ENCODE peak calls at places on chromosomes 1 and 21, in nine cellular contexts. One of them, this sample, is unnamed.
A peak's percentile ranks its signal among the peaks of the same experiment; 100 is the strongest.

GRCh38 chr1:165854101-165854845 is 26.9 kb downstream of the UCK2 start:
- DNase-seq in IMR-90: peak; percentile 95
- DNase-seq in uterus: no peak
- DNase-seq in GM12865: peak; percentile 35
- DNase-seq in Peyer's patch: no peak
- DNase-seq in brain microvascular endothelial cell: peak; percentile 96
- DNase-seq in neural crest cell: no peak
- DNase-seq in AG04450: peak; percentile 74
- DNase-seq in psoas muscle: no peak
- DNase-seq in this sample: no peak

GRCh38 chr1:117176579-117176978 is 34.1 kb downstream of the VTCN1 start:
- DNase-seq in IMR-90: peak; percentile 29
- DNase-seq in AG04450: no peak
- DNase-seq in uterus: no peak
- DNase-seq in Peyer's patch: no peak
- DNase-seq in neural crest cell: no peak
- DNase-seq in brain microvascular endothelial cell: no peak
- DNase-seq in GM12865: no peak
- DNase-seq in psoas muscle: no peak
- DNase-seq in this sample: no peak

GRCh38 chr1:94332952-94333351 is 85.2 kb upstream of the ABCD3 start:
- DNase-seq in neural crest cell: no peak
- DNase-seq in Peyer's patch: no peak
- DNase-seq in GM12865: peak; percentile 65
- DNase-seq in psoas muscle: no peak
- DNase-seq in AG04450: no peak
- DNase-seq in brain microvascular endothelial cell: peak; percentile 63
- DNase-seq in uterus: no peak
- DNase-seq in IMR-90: peak; percentile 72
- DNase-seq in this sample: no peak

GRCh38 chr1:94926365-94926914 is 470 bp downstream of the CNN3 start:
- DNase-seq in AG04450: no peak
- DNase-seq in brain microvascular endothelial cell: no peak
- DNase-seq in neural crest cell: peak; percentile 62
- DNase-seq in GM12865: no peak
- DNase-seq in IMR-90: peak; percentile 53
- DNase-seq in Peyer's patch: peak; percentile 20
- DNase-seq in uterus: peak; percentile 74
- DNase-seq in psoas muscle: peak; percentile 69
- DNase-seq in this sample: peak; percentile 50

GRCh38 chr1:16612332-16613172 is 812 bp downstream of the NBPF1 start:
- DNase-seq in Peyer's patch: peak; percentile 56
- DNase-seq in brain microvascular endothelial cell: peak; percentile 94
- DNase-seq in IMR-90: peak; percentile 91
- DNase-seq in AG04450: peak; percentile 72
- DNase-seq in uterus: peak; percentile 77
- DNase-seq in psoas muscle: peak; percentile 77
- DNase-seq in GM12865: no peak
- DNase-seq in neural crest cell: peak; percentile 58
- DNase-seq in this sample: peak; percentile 67

GRCh38 chr1:42385283-42385682 is 4.7 kb downstream of the RIMKLA start:
- DNase-seq in IMR-90: peak; percentile 15
- DNase-seq in brain microvascular endothelial cell: peak; percentile 2
- DNase-seq in psoas muscle: no peak
- DNase-seq in GM12865: no peak
- DNase-seq in neural crest cell: no peak
- DNase-seq in Peyer's patch: no peak
- DNase-seq in AG04450: no peak
- DNase-seq in uterus: no peak
- DNase-seq in this sample: no peak

GRCh38 chr1:185996211-185996610 is 262.0 kb downstream of the HMCN1 start:
- DNase-seq in IMR-90: peak; percentile 80
- DNase-seq in Peyer's patch: no peak
- DNase-seq in brain microvascular endothelial cell: peak; percentile 96
- DNase-seq in psoas muscle: peak; percentile 62
- DNase-seq in AG04450: no peak
- DNase-seq in neural crest cell: no peak
- DNase-seq in uterus: no peak
- DNase-seq in GM12865: no peak
- DNase-seq in this sample: no peak

GRCh38 chr1:184629261-184629660 is 125.4 kb downstream of the EDEM3 start:
- DNase-seq in brain microvascular endothelial cell: no peak
- DNase-seq in psoas muscle: no peak
- DNase-seq in Peyer's patch: no peak
- DNase-seq in neural crest cell: no peak
- DNase-seq in IMR-90: no peak
- DNase-seq in GM12865: no peak
- DNase-seq in AG04450: no peak
- DNase-seq in uterus: no peak
- DNase-seq in this sample: no peak

GRCh38 chr1:212237651-212238050 is 47.6 kb upstream of the PPP2R5A start:
- DNase-seq in Peyer's patch: no peak
- DNase-seq in IMR-90: no peak
- DNase-seq in AG04450: no peak
- DNase-seq in brain microvascular endothelial cell: no peak
- DNase-seq in neural crest cell: no peak
- DNase-seq in psoas muscle: no peak
- DNase-seq in uterus: no peak
- DNase-seq in GM12865: peak; percentile 54
- DNase-seq in this sample: no peak

GRCh38 chr21:44932366-44933181 is 7.3 kb upstream of the SLX9 start:
- DNase-seq in Peyer's patch: peak; percentile 68
- DNase-seq in GM12865: peak; percentile 68
- DNase-seq in neural crest cell: peak; percentile 33
- DNase-seq in psoas muscle: peak; percentile 70
- DNase-seq in IMR-90: no peak
- DNase-seq in brain microvascular endothelial cell: no peak
- DNase-seq in uterus: no peak
- DNase-seq in AG04450: no peak
- DNase-seq in this sample: no peak

GRCh38 chr1:8939362-8939995 is 6.2 kb upstream of the CA6 start:
- DNase-seq in IMR-90: peak; percentile 42
- DNase-seq in psoas muscle: no peak
- DNase-seq in neural crest cell: no peak
- DNase-seq in AG04450: no peak
- DNase-seq in brain microvascular endothelial cell: no peak
- DNase-seq in uterus: no peak
- DNase-seq in GM12865: no peak
- DNase-seq in Peyer's patch: no peak
- DNase-seq in this sample: no peak

GRCh38 chr1:181208076-181208475 is 119.6 kb downstream of the IER5 start:
- DNase-seq in AG04450: no peak
- DNase-seq in Peyer's patch: no peak
- DNase-seq in psoas muscle: no peak
- DNase-seq in GM12865: no peak
- DNase-seq in neural crest cell: no peak
- DNase-seq in brain microvascular endothelial cell: no peak
- DNase-seq in uterus: no peak
- DNase-seq in IMR-90: no peak
- DNase-seq in this sample: no peak

GRCh38 chr1:160098852-160099647 is 631 bp upstream of the IGSF8 start:
- DNase-seq in AG04450: peak; percentile 79
- DNase-seq in GM12865: peak; percentile 97
- DNase-seq in neural crest cell: peak; percentile 93
- DNase-seq in psoas muscle: peak; percentile 99
- DNase-seq in Peyer's patch: peak; percentile 98
- DNase-seq in brain microvascular endothelial cell: peak; percentile 90
- DNase-seq in uterus: peak; percentile 99
- DNase-seq in IMR-90: peak; percentile 87
- DNase-seq in this sample: peak; percentile 98

DNA sequence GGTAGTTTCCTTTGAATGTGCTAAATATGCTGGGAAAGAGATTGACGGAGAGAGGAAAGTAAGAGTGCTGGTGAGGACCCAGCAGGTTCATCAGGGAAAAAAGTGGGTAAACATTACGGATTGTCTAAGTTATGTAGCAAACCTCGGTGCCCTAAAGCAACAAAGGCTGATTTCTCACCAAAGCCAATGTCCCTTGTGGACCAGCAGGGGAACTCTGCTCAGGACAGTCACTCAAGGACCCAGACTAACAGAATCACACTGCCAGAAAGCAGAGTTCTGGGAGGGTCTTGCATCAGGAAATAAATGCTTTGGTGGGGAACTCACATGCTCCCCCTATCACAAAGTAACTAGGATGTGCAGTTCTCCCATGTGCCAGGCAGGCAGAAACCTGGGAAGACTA is 1.7 kb upstream of the IKBKE start:
- DNase-seq in uterus: no peak
- DNase-seq in GM12865: peak; percentile 22
- DNase-seq in AG04450: no peak
- DNase-seq in Peyer's patch: no peak
- DNase-seq in brain microvascular endothelial cell: no peak
- DNase-seq in psoas muscle: no peak
- DNase-seq in neural crest cell: no peak
- DNase-seq in IMR-90: no peak
- DNase-seq in this sample: no peak
- TF ChIP-seq CTCF in uterus: no peak
- TF ChIP-seq CTCF in GM12865: no peak
- TF ChIP-seq CTCF in AG04450: no peak
- TF ChIP-seq CTCF in Peyer's patch: no peak
- TF ChIP-seq CTCF in brain microvascular endothelial cell: no peak
- TF ChIP-seq CTCF in psoas muscle: no peak
- TF ChIP-seq CTCF in neural crest cell: peak; percentile 23
- TF ChIP-seq CTCF in IMR-90: no peak
- TF ChIP-seq CTCF in this sample: no peak

GRCh38 chr1:54273837-54274192 is 73.8 kb downstream of the MRPL37 start:
- DNase-seq in GM12865: no peak
- DNase-seq in Peyer's patch: no peak
- DNase-seq in brain microvascular endothelial cell: no peak
- DNase-seq in neural crest cell: no peak
- DNase-seq in psoas muscle: peak; percentile 77
- DNase-seq in uterus: peak; percentile 83
- DNase-seq in AG04450: no peak
- DNase-seq in IMR-90: no peak
- DNase-seq in this sample: no peak

GRCh38 chr1:54273092-54273836 is 73.3 kb downstream of the MRPL37 start:
- DNase-seq in IMR-90: peak; percentile 93
- DNase-seq in brain microvascular endothelial cell: peak; percentile 54
- DNase-seq in neural crest cell: peak; percentile 59
- DNase-seq in AG04450: peak; percentile 83
- DNase-seq in Peyer's patch: peak; percentile 39
- DNase-seq in GM12865: peak; percentile 48
- DNase-seq in uterus: peak; percentile 90
- DNase-seq in psoas muscle: peak; percentile 91
- DNase-seq in this sample: peak; percentile 87

GRCh38 chr1:54275349-54275748 is 75.4 kb downstream of the MRPL37 start:
- DNase-seq in psoas muscle: peak; percentile 86
- DNase-seq in neural crest cell: no peak
- DNase-seq in IMR-90: peak; percentile 51
- DNase-seq in AG04450: no peak
- DNase-seq in Peyer's patch: peak; percentile 17
- DNase-seq in brain microvascular endothelial cell: no peak
- DNase-seq in GM12865: no peak
- DNase-seq in uterus: peak; percentile 82
- DNase-seq in this sample: peak; percentile 72

GRCh38 chr1:54274881-54275280 is 74.9 kb downstream of the MRPL37 start:
- DNase-seq in uterus: no peak
- DNase-seq in brain microvascular endothelial cell: no peak
- DNase-seq in AG04450: no peak
- DNase-seq in psoas muscle: no peak
- DNase-seq in IMR-90: no peak
- DNase-seq in GM12865: no peak
- DNase-seq in Peyer's patch: no peak
- DNase-seq in neural crest cell: no peak
- DNase-seq in this sample: no peak

DNA sequence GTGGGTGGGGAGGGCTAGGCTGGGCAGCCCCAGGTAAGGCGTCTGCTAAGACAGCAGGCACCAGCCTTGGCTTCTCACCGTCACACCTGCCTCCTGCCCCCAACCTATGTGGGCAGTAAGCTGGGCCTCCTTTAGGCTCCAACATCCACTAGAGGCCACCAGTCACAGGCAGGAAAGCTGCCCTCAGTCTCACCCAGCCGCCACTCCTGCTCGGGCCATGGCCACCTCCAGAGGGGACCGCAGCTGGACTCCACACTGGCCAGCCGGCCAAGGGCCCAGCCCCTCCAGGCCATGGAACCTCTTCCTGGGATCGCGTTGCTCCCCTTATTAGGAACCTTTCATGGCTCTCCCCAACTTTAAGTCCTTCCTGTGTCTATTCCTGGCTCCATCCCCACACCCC is 74.5 kb downstream of the MRPL37 start:
- DNase-seq in brain microvascular endothelial cell: no peak
- DNase-seq in GM12865: no peak
- DNase-seq in neural crest cell: no peak
- DNase-seq in Peyer's patch: no peak
- DNase-seq in AG04450: no peak
- DNase-seq in uterus: no peak
- DNase-seq in IMR-90: no peak
- DNase-seq in psoas muscle: peak; percentile 69
- DNase-seq in this sample: peak; percentile 47
- TF ChIP-seq CTCF in brain microvascular endothelial cell: no peak
- TF ChIP-seq CTCF in GM12865: no peak
- TF ChIP-seq CTCF in neural crest cell: no peak
- TF ChIP-seq CTCF in Peyer's patch: no peak
- TF ChIP-seq CTCF in AG04450: no peak
- TF ChIP-seq CTCF in uterus: peak; percentile 18
- TF ChIP-seq CTCF in IMR-90: no peak
- TF ChIP-seq CTCF in psoas muscle: peak; percentile 31
- TF ChIP-seq CTCF in this sample: no peak

DNA sequence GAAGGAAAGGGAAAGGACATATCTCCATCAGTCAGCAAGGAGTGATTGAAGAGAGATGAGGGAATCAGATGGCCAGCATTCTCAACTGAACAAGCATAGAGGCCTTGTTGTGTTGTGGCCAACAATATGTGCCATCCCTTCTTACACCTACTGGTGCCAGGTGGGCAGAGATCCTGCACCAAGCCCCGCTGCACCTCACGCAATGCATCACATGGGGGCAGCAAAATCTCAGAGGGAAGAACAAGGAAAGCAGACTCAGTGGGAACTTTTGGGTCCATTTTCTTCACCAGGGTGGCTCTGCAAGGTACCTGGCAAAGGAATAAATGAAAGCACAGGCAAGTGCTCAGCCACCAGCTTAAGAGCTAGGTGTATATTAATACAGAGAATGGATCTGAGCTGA is 33.2 kb downstream of the HSD3B2 start:
- DNase-seq in IMR-90: no peak
- DNase-seq in AG04450: no peak
- DNase-seq in brain microvascular endothelial cell: no peak
- DNase-seq in neural crest cell: no peak
- DNase-seq in Peyer's patch: no peak
- DNase-seq in uterus: no peak
- DNase-seq in GM12865: peak; percentile 1
- DNase-seq in psoas muscle: no peak
- DNase-seq in this sample: no peak
- TF ChIP-seq CTCF in IMR-90: no peak
- TF ChIP-seq CTCF in AG04450: no peak
- TF ChIP-seq CTCF in brain microvascular endothelial cell: no peak
- TF ChIP-seq CTCF in neural crest cell: no peak
- TF ChIP-seq CTCF in Peyer's patch: no peak
- TF ChIP-seq CTCF in uterus: no peak
- TF ChIP-seq CTCF in GM12865: no peak
- TF ChIP-seq CTCF in psoas muscle: no peak
- TF ChIP-seq CTCF in this sample: no peak

DNA sequence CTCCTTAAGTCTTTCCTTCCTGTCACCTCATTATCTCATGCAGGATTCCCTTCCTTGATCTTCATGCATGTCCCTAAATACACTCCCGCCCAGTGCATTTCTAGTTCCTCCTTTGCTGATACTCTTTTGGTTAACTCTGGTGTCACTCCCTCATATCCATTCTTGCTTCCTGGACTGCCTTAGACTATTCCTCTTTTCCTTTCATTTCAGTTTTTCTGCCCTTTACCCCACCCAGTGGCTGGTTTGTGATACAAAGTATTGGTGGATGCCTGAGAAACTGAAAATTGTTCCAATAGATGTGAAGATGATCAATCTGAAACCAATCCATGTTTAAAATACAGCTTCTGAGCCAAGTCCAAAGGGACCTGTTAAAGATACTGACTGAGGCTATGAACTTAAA is 553.8 kb upstream of the CAMK1G start:
- DNase-seq in IMR-90: no peak
- DNase-seq in psoas muscle: no peak
- DNase-seq in uterus: no peak
- DNase-seq in brain microvascular endothelial cell: no peak
- DNase-seq in AG04450: no peak
- DNase-seq in GM12865: no peak
- DNase-seq in neural crest cell: no peak
- DNase-seq in Peyer's patch: no peak
- DNase-seq in this sample: no peak
- TF ChIP-seq CTCF in IMR-90: no peak
- TF ChIP-seq CTCF in psoas muscle: no peak
- TF ChIP-seq CTCF in uterus: no peak
- TF ChIP-seq CTCF in brain microvascular endothelial cell: no peak
- TF ChIP-seq CTCF in AG04450: no peak
- TF ChIP-seq CTCF in GM12865: no peak
- TF ChIP-seq CTCF in neural crest cell: peak; percentile 25
- TF ChIP-seq CTCF in Peyer's patch: no peak
- TF ChIP-seq CTCF in this sample: no peak

This sample was measured in stomach.